ENCODE peak calls at places on chromosomes 11 and 22, in five cellular contexts. H is type B pancreatic cell, S is fibroblast of lung, I is heart right ventricle, R is fibroblast of mammary gland. M is an unnamed sample.

GRCh38 chr11:12157241-12157661 is 46.9 kb downstream of the MICAL2 start:
- DNase-seq in H (no peak), S (peak), I (no peak), R (peak), M (no peak)

GRCh38 chr11:83725718-83726117 is 439.6 kb upstream of the CCDC90B start:
- DNase-seq in H (no peak), S (no peak), I (no peak), R (peak), M (no peak)

GRCh38 chr11:13782395-13783080 is 114.1 kb downstream of the FAR1 start:
- DNase-seq in H (no peak), S (no peak), I (no peak), R (no peak), M (no peak)

GRCh38 chr22:23218867-23219251 is 38.5 kb downstream of the BCR start:
- DNase-seq in H (no peak), S (peak), I (peak), R (no peak), M (no peak)

GRCh38 chr22:30472994-30473720 is 1.3 kb upstream of the SEC14L3 start:
- DNase-seq in H (no peak), S (no peak), I (no peak), R (no peak), M (no peak)

GRCh38 chr11:85805387-85805786 is 5.6 kb downstream of the SYTL2 start:
- DNase-seq in H (no peak), S (no peak), I (no peak), R (no peak), M (no peak)

GRCh38 chr11:14320020-14320419 is 39.0 kb downstream of the RRAS2 start:
- DNase-seq in H (no peak), S (peak), I (no peak), R (peak), M (no peak)

GRCh38 chr11:44823920-44824704 is 97.3 kb downstream of the TSPAN18 start:
- DNase-seq in H (no peak), S (no peak), I (no peak), R (no peak), M (no peak)

GRCh38 chr22:47850644-47851151 is 1088.2 kb downstream of the TBC1D22A start:
- DNase-seq in H (no peak), S (peak), I (no peak), R (no peak), M (no peak)

GRCh38 chr11:79413258-79413657 is 27.6 kb downstream of the TENM4 start:
- DNase-seq in H (no peak), S (peak), I (peak), R (peak), M (peak)

GRCh38 chr11:2267871-2268825 is 2.2 kb downstream of the ASCL2 start:
- DNase-seq in H (no peak), S (no peak), I (no peak), R (no peak), M (no peak)

GRCh38 chr22:30667486-30668305 is at the start of gene DUSP18:
- DNase-seq in H (peak), S (peak), I (peak), R (peak), M (peak)

GRCh38 chr11:57515332-57516060 is at the start of gene SLC43A1:
- DNase-seq in H (no peak), S (peak), I (peak), R (peak), M (peak)

GRCh38 chr22:17085277-17086091 is 684 bp downstream of the IL17RA start:
- DNase-seq in H (no peak), S (peak), I (peak), R (no peak), M (no peak)

GRCh38 chr22:21047730-21048129 is 2.0 kb downstream of the LRRC74B start:
- DNase-seq in H (no peak), S (no peak), I (no peak), R (no peak), M (no peak)

GRCh38 chr22:27420817-27421361 is 380.7 kb downstream of the MN1 start:
- DNase-seq in H (no peak), S (peak), I (peak), R (peak), M (peak)

GRCh38 chr11:116731821-116732739 is 40.7 kb downstream of the BUD13 start:
- DNase-seq in H (no peak), S (no peak), I (no peak), R (no peak), M (no peak)

GRCh38 chr11:32374261-32374711 is 61.1 kb downstream of the WT1 start:
- DNase-seq in H (no peak), S (peak), I (no peak), R (peak), M (no peak)

GRCh38 chr22:19691721-19692341 is 22.5 kb upstream of the SEPTIN5 start:
- DNase-seq in H (no peak), S (peak), I (no peak), R (peak), M (no peak)

GRCh38 chr11:69640995-69641581 is at the start of gene CCND1:
- DNase-seq in H (peak), S (peak), I (peak), R (peak), M (no peak)

GRCh38 chr11:32348502-32348901 is 86.8 kb downstream of the WT1 start:
- DNase-seq in H (no peak), S (no peak), I (no peak), R (no peak), M (no peak)

GRCh38 chr11:65134952-65135632 is 773 bp upstream of the SYVN1 start:
- DNase-seq in H (peak), S (peak), I (peak), R (peak), M (peak)

GRCh38 chr11:65133724-65134123 is 595 bp downstream of the SYVN1 start:
- DNase-seq in H (no peak), S (peak), I (peak), R (peak), M (no peak)

GRCh38 chr11:65135633-65136145 is 1.4 kb upstream of the SYVN1 start:
- DNase-seq in H (no peak), S (no peak), I (no peak), R (no peak), M (no peak)

GRCh38 chr11:65132988-65133700 is 1.2 kb downstream of the SYVN1 start:
- DNase-seq in H (no peak), S (no peak), I (no peak), R (no peak), M (no peak)

GRCh38 chr11:65134240-65134951 is at the start of gene SYVN1:
- DNase-seq in H (peak), S (peak), I (peak), R (peak), M (peak)
- TF ChIP-seq CTCF in H (no peak), S (no peak), I (no peak), R (no peak), M (peak)

DNA sequence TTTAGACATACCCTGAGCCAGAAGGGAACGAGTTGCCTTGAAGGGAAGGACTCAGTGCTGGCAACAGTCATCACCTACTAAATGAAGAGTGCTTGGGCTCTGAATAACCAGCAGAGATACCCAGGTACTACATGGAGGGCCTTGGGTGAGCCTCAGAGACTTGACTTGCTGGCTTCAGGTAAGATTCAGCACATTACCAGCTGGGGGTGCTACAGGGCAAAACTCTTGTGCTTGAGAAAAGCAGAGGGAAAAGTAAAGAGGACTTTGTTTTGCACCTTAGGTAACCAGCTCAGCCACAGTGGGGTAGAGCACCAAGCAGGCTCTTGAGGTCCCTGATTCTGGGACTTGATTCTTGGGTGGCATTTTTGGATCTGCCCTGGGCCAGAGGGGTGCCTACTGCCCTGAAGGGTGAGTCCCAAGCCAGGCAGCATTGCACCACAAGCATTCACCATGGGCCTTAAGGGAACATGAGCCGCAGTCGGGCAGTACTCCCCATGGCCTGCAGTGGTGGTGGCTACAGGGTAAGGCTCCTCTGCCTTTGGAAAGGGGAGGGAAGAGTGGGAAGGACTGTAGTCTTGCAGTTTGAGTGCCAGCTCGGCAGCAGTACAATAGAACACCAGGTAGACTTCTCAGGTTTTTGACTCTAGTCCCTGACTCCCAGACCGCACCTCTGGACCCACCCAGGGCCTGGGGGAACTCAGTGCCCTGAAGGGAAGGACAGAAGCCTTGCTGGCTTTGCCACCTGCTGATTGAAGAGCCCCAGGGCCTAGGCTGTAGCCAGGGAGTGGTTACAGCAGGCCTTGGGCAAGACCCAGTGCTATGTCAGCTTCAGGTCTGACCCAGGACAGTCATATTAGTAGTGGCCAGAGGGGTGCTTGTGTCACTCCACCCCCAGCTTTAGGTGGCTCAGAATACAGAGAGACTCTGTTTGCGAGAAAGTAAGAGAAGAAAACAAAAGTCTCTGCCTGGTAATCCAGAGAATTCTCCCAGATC is 22.7 kb upstream of the PLEKHA7 start:
- DNase-seq in H (no peak), S (no peak), I (no peak), R (peak), M (no peak)
- TF ChIP-seq CTCF in H (no peak), S (no peak), I (no peak), R (peak), M (no peak)

DNA sequence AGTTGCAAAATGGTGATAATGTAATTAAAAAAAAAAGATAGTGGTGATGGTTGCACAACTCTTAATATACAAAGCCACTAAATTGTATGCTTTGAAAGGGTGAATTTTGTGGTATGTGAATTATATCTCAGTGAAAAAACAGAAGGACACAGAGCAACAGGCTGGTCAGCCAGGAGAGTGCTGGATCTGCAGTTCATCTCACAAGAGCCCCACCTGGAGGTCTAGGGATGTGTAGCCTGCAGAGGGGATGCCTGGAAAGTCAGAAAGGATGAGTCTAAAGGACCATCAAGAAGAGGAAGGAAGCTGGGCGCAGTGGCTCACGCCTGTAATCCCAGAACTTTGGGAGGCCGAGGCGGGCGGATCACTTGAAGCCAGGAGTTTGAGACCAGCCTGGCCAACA is 9.0 kb downstream of the POLR3H start:
- DNase-seq in H (no peak), S (no peak), I (no peak), R (no peak), M (no peak)
- TF ChIP-seq CTCF in H (peak), S (no peak), I (peak), R (peak), M (no peak)

GRCh38 chr11:66728760-66729385 is at the start of gene SPTBN2:
- DNase-seq in H (no peak), S (no peak), I (no peak), R (no peak), M (no peak)

GRCh38 chr11:66727282-66727882 is 1.6 kb downstream of the SPTBN2 start:
- DNase-seq in H (no peak), S (peak), I (no peak), R (no peak), M (no peak)

GRCh38 chr11:66729447-66729846 is 431 bp upstream of the SPTBN2 start:
- DNase-seq in H (no peak), S (no peak), I (no peak), R (no peak), M (no peak)

GRCh38 chr11:66725646-66726045 is 3.4 kb downstream of the SPTBN2 start:
- DNase-seq in H (no peak), S (no peak), I (no peak), R (no peak), M (no peak)

DNA sequence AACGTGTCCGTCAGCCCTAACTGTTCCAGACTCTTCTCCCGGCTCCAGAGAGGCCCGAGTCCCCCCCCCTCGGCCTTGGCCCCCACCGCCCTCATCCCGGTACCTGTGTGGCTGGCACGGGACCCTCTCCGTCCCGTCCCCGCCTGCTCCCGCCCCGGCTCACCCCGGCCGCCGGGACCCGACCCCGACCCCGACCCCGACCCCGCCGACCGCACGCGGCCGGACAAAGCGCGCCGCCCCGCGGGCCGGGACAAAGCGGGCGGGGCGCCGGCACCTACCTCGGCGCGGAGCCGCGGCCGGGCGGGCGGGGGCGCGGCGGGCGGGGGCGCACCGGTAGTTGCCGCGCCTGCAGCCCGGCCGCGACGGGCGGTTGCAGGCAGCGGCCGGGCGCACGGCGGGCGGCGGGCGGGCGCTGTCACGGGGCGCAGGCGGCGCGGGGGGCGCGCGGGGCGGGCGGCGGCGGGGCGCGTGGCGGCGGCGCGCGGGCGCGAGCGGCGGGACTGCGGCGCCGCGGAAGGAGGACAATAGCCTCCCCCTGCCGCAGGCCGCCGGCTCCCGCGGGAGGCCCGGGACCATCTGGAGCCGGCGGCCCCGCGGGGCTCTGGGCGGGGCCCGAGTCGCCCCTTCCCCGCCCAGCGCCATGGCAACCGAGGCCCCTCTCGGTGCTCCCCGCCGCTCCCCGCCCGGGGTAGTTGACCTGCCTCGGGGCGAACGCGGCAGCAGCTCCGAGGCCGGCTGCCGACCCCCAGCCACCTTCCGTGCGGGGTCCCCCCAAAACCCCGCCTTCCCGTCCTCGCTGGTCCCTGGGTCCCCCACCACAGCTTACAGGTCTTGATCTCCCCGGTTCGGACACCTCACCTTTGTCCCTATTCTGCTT is 895 bp downstream of the SPTBN2 start:
- DNase-seq in H (no peak), S (no peak), I (no peak), R (no peak), M (no peak)
- TF ChIP-seq CTCF in H (no peak), S (no peak), I (no peak), R (no peak), M (no peak)

DNA sequence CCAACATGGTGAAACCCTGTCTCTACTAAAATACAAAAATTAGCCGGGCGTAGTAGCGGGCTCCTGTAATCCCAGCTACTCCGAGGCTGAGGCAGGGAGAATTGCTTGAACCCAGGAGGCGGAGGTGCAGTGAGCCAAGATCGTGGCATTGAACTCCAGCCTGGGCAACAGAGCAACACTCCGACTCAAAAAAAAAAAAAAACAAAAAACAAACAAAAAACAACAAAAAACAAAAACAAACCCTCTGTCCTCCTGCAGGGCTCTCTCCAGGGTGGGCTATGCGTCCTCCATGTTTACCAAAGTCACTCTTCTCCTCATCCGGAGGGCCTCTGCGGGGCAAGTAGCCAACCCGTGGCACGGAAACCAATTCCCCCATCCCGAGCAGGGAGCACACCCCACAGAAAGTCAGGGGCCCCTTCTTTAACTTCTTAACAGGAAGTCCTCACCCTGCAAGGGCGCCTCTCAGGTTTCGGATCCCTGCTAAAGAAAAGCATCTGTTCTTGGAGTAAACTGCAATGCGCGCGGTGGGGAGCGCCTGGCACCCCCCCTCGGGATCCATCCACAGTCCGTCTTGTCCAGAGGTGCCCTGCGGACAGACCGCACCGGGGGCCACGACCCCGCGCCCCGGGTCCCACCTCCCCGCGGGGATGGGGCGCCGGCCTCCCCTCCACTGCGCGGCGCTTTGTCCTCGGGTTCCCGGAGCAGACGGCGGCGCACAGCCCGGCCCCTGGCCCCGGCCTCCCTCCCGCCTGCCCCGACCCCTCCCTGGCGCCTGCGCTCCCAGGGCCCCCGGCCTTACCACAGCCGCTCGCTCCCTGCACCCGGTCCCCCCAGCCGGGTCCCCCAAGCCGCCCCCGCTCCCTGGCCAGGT is 712 bp downstream of the CERK start:
- DNase-seq in H (no peak), S (peak), I (peak), R (peak), M (no peak)
- TF ChIP-seq CTCF in H (no peak), S (no peak), I (no peak), R (no peak), M (no peak)

GRCh38 chr22:32132783-32133182 is 26.3 kb downstream of the C22orf42 start:
- DNase-seq in H (no peak), S (no peak), I (no peak), R (no peak), M (no peak)

GRCh38 chr22:32123657-32124056 is 35.4 kb downstream of the C22orf42 start:
- DNase-seq in H (no peak), S (no peak), I (no peak), R (no peak), M (no peak)

GRCh38 chr22:32130464-32130863 is 28.6 kb downstream of the C22orf42 start:
- DNase-seq in H (no peak), S (no peak), I (no peak), R (peak), M (no peak)

GRCh38 chr22:32132126-32132525 is 27.0 kb downstream of the C22orf42 start:
- DNase-seq in H (no peak), S (no peak), I (no peak), R (no peak), M (no peak)

DNA sequence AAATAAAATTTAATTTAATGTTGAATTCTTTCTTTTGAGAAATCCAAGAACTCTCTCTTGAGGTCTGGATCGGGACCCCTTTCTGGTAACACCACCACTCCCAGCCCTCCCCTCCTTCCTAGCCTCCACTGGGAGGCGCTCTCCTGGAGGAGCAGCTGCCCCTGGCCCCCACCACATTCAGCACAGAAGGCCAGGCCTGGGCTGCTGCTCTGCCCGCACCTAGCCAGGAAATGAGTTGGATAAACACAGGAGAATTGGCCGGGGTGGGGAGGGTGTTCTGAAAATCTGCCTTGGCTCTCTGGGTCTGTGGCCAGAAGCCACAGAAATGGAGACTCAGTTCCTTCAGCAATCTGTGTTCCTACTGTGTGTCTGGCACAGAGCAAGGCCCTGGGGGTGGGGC is 31.2 kb downstream of the C22orf42 start:
- DNase-seq in H (no peak), S (no peak), I (no peak), R (no peak), M (no peak)
- TF ChIP-seq CTCF in H (no peak), S (no peak), I (no peak), R (no peak), M (no peak)